ENCODE peak calls at places on chromosomes 3 and 15, in four cellular contexts. N is H1, Z is mammary epithelial cell, H is fibroblast of lung. W is an unnamed sample. For H3K79me2, the result is how much of the 10 kb centered on the place peaks cover.

GRCh38 chr3:127073931-127074820 is 91.3 kb downstream of the PLXNA1 start:
- DNase-seq in N (no peak), Z (peak), H (peak), W (peak)

GRCh38 chr15:59420108-59420507 is 17.9 kb upstream of the FAM81A start:
- DNase-seq in N (no peak), Z (no peak), H (no peak), W (no peak)

GRCh38 chr3:42375121-42375520 is 35.3 kb downstream of the LYZL4 start:
- DNase-seq in N (no peak), Z (no peak), H (no peak), W (no peak)

GRCh38 chr3:106013971-106014370 is 145.2 kb upstream of the CBLB start:
- DNase-seq in N (no peak), Z (peak), H (peak), W (no peak)

GRCh38 chr15:70632079-70632850 is 131.1 kb downstream of the UACA start:
- DNase-seq in N (no peak), Z (peak), H (no peak), W (no peak)

GRCh38 chr3:78690806-78691205 is 1077.0 kb downstream of the ROBO1 start:
- DNase-seq in N (no peak), Z (no peak), H (peak), W (no peak)

GRCh38 chr3:130773371-130773770 is 26.7 kb upstream of the PIK3R4 start:
- DNase-seq in N (no peak), Z (no peak), H (no peak), W (no peak)

GRCh38 chr3:15886521-15886920 is 88.7 kb upstream of the ANKRD28 start:
- DNase-seq in N (no peak), Z (no peak), H (no peak), W (no peak)

GRCh38 chr15:76345880-76346665 is 9.5 kb downstream of the ISL2 start:
- DNase-seq in N (no peak), Z (no peak), H (no peak), W (no peak)

GRCh38 chr3:169529013-169529412 is 134.5 kb downstream of the MECOM start:
- DNase-seq in N (no peak), Z (no peak), H (no peak), W (no peak)

GRCh38 chr3:177249203-177249602 is 51.9 kb upstream of the TBL1XR1 start:
- DNase-seq in N (no peak), Z (no peak), H (no peak), W (peak)

GRCh38 chr3:154120903-154121235 is 321 bp upstream of the ARHGEF26 start:
- DNase-seq in N (no peak), Z (no peak), H (no peak), W (no peak)

GRCh38 chr3:57030711-57031110 is 29.8 kb upstream of the SPATA12 start:
- DNase-seq in N (no peak), Z (no peak), H (no peak), W (no peak)

GRCh38 chr3:157447026-157447694 is 10.5 kb downstream of the PTX3 start:
- DNase-seq in N (no peak), Z (peak), H (peak), W (no peak)

GRCh38 chr15:33029247-33029646 is 165.3 kb downstream of the FMN1 start:
- DNase-seq in N (no peak), Z (no peak), H (peak), W (no peak)

GRCh38 chr15:98914626-98915025 is 93.0 kb downstream of the PGPEP1L start:
- DNase-seq in N (no peak), Z (peak), H (peak), W (no peak)

GRCh38 chr3:189001559-189001958 is 170.2 kb upstream of the TPRG1 start:
- DNase-seq in N (no peak), Z (peak), H (peak), W (peak)

GRCh38 chr3:128849776-128850542 is 29.5 kb upstream of the ACAD9 start:
- DNase-seq in N (no peak), Z (no peak), H (no peak), W (no peak)

GRCh38 chr3:123027292-123028232 is at the start of gene SEMA5B:
- DNase-seq in N (no peak), Z (peak), H (no peak), W (peak)

GRCh38 chr3:79960594-79960993 is 192.8 kb upstream of the ROBO1 start:
- DNase-seq in N (no peak), Z (no peak), H (no peak), W (no peak)

GRCh38 chr3:171838218-171838720 is 4.9 kb upstream of the TMEM212 start:
- DNase-seq in N (no peak), Z (peak), H (peak), W (no peak)

GRCh38 chr3:23761440-23761896 is 44.3 kb upstream of the UBE2E1 start:
- DNase-seq in N (no peak), Z (peak), H (peak), W (no peak)

GRCh38 chr15:29825205-29825604 is 2.9 kb upstream of the TJP1 start:
- DNase-seq in N (no peak), Z (peak), H (no peak), W (no peak)

GRCh38 chr3:101857279-101857678 is 8.0 kb downstream of the NFKBIZ start:
- DNase-seq in N (no peak), Z (no peak), H (no peak), W (no peak)

GRCh38 chr15:82936966-82937647 is 15.4 kb downstream of the HOMER2 start:
- DNase-seq in N (no peak), Z (peak), H (no peak), W (no peak)

GRCh38 chr3:122392868-122393844 is 9.2 kb downstream of the FAM162A start:
- DNase-seq in N (no peak), Z (peak), H (peak), W (peak)

DNA sequence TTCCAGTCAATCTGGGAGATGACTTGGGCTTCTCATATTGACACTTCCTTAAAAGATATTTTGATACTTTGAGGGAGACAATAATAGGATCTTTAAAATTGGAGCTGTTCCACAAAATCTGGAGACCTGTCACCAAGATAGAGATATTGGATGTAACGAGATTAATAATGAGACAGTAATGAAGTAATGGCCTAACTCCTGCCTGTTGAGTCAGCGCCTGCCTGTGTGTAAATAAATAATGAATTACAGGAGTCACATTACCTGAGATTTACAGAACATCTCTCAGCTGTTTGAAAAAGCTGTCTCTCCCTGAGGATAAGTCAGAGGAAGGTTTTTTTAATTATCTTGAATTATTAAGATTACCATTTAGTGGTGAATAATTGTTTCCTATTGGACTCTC is 43.8 kb upstream of the MITF start:
- DNase-seq in N (no peak), Z (no peak), H (no peak), W (no peak)
- H3K4me3 ChIP-seq in N (no peak), Z (no peak), H (no peak), W (no peak)

GRCh38 chr3:142663865-142664264 is 60.0 kb upstream of the TRPC1 start:
- DNase-seq in N (no peak), Z (no peak), H (no peak), W (no peak)
- H3K27ac ChIP-seq in N (no peak), Z (no peak), H (no peak), W (no peak)

DNA sequence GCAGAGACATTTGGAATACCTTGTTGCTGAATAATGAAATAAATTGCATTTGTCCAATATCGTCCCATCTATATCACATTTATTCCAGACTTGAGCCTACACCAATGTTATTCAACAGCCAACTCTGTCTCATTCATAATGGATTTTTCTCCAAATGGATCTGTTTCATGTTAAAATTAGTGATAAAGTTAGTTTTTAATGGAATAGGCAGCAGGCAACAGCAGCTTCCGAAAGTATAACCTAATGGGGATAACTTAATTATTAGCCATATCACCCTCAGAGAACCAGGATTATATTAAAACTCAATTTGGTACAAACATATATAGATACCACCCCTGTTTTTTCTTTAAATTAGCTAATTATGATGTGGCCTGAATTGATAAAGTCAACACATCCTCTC is 86.5 kb upstream of the ICE2 start:
- DNase-seq in N (no peak), Z (no peak), H (no peak), W (no peak)
- H3K79me2 ChIP-seq in N (under half), Z (under half), H (under half), W (under half)

GRCh38 chr3:187735837-187736236 is 9.4 kb downstream of the BCL6 start:
- DNase-seq in N (no peak), Z (no peak), H (peak), W (no peak)

GRCh38 chr3:187737401-187738088 is 7.7 kb downstream of the BCL6 start:
- DNase-seq in N (no peak), Z (peak), H (peak), W (no peak)

GRCh38 chr3:187738089-187738399 is 7.2 kb downstream of the BCL6 start:
- DNase-seq in N (no peak), Z (no peak), H (no peak), W (no peak)

GRCh38 chr3:187735383-187735782 is 9.9 kb downstream of the BCL6 start:
- DNase-seq in N (no peak), Z (no peak), H (no peak), W (no peak)

GRCh38 chr3:187736418-187736871 is 8.8 kb downstream of the BCL6 start:
- DNase-seq in N (no peak), Z (peak), H (peak), W (peak)
- H3K4me3 ChIP-seq in N (no peak), Z (peak), H (no peak), W (no peak)

GRCh38 chr3:155871746-155872158 is 1.3 kb downstream of the GMPS start:
- DNase-seq in N (no peak), Z (no peak), H (peak), W (no peak)
- H3K27ac ChIP-seq in N (no peak), Z (peak), H (peak), W (peak)